ENCODE peak calls at places on chromosomes 4 and X, in seven cellular contexts. One of them, this sample, is unnamed.

GRCh38 chrX:15073313-15073712 is 196.6 kb downstream of the ASB9 start:
- DNase-seq in A172: no peak
- DNase-seq in GM04504: no peak
- DNase-seq in fibroblast of lung: no peak
- DNase-seq in RPMI7951: no peak
- DNase-seq in left ventricle myocardium inferior: no peak
- DNase-seq in activated naive CD8-positive, alpha-beta T cell treated with anti-CD3 and anti-CD28 coated beads, Interleukin-2, amount 10 ng/mL, durations not matched to agents 7 days and 5 days: no peak
- DNase-seq in this sample: no peak

GRCh38 chrX:34560180-34560579 is 96.9 kb downstream of the TMEM47 start:
- DNase-seq in A172: no peak
- DNase-seq in GM04504: no peak
- DNase-seq in fibroblast of lung: no peak
- DNase-seq in RPMI7951: no peak
- DNase-seq in left ventricle myocardium inferior: no peak
- DNase-seq in activated naive CD8-positive, alpha-beta T cell treated with anti-CD3 and anti-CD28 coated beads, Interleukin-2, amount 10 ng/mL, durations not matched to agents 7 days and 5 days: no peak
- DNase-seq in this sample: no peak

GRCh38 chr4:5887011-5887360 is 5.9 kb downstream of the CRMP1 start:
- DNase-seq in A172: no peak
- DNase-seq in GM04504: no peak
- DNase-seq in fibroblast of lung: no peak
- DNase-seq in RPMI7951: no peak
- DNase-seq in left ventricle myocardium inferior: no peak
- DNase-seq in activated naive CD8-positive, alpha-beta T cell treated with anti-CD3 and anti-CD28 coated beads, Interleukin-2, amount 10 ng/mL, durations not matched to agents 7 days and 5 days: no peak
- DNase-seq in this sample: no peak

GRCh38 chr4:76626686-76627465 is 191.8 kb downstream of the SHROOM3 start:
- DNase-seq in A172: no peak
- DNase-seq in GM04504: no peak
- DNase-seq in fibroblast of lung: peak
- DNase-seq in RPMI7951: peak
- DNase-seq in left ventricle myocardium inferior: no peak
- DNase-seq in activated naive CD8-positive, alpha-beta T cell treated with anti-CD3 and anti-CD28 coated beads, Interleukin-2, amount 10 ng/mL, durations not matched to agents 7 days and 5 days: no peak
- DNase-seq in this sample: no peak

GRCh38 chr4:45155081-45155777 is 428.9 kb upstream of the GNPDA2 start:
- DNase-seq in A172: no peak
- DNase-seq in GM04504: no peak
- DNase-seq in fibroblast of lung: peak
- DNase-seq in RPMI7951: no peak
- DNase-seq in left ventricle myocardium inferior: no peak
- DNase-seq in activated naive CD8-positive, alpha-beta T cell treated with anti-CD3 and anti-CD28 coated beads, Interleukin-2, amount 10 ng/mL, durations not matched to agents 7 days and 5 days: no peak
- DNase-seq in this sample: no peak

GRCh38 chrX:13658602-13659001 is 5.7 kb downstream of the TCEANC start:
- DNase-seq in A172: peak
- DNase-seq in GM04504: no peak
- DNase-seq in fibroblast of lung: peak
- DNase-seq in RPMI7951: peak
- DNase-seq in left ventricle myocardium inferior: no peak
- DNase-seq in activated naive CD8-positive, alpha-beta T cell treated with anti-CD3 and anti-CD28 coated beads, Interleukin-2, amount 10 ng/mL, durations not matched to agents 7 days and 5 days: no peak
- DNase-seq in this sample: peak

GRCh38 chr4:186719925-186720694 is 3.5 kb downstream of the FAT1 start:
- DNase-seq in A172: peak
- DNase-seq in GM04504: no peak
- DNase-seq in fibroblast of lung: peak
- DNase-seq in RPMI7951: peak
- DNase-seq in left ventricle myocardium inferior: no peak
- DNase-seq in activated naive CD8-positive, alpha-beta T cell treated with anti-CD3 and anti-CD28 coated beads, Interleukin-2, amount 10 ng/mL, durations not matched to agents 7 days and 5 days: no peak
- DNase-seq in this sample: peak

GRCh38 chrX:38878674-38879375 is 77.6 kb downstream of the MID1IP1 start:
- DNase-seq in A172: no peak
- DNase-seq in GM04504: no peak
- DNase-seq in fibroblast of lung: no peak
- DNase-seq in RPMI7951: no peak
- DNase-seq in left ventricle myocardium inferior: no peak
- DNase-seq in activated naive CD8-positive, alpha-beta T cell treated with anti-CD3 and anti-CD28 coated beads, Interleukin-2, amount 10 ng/mL, durations not matched to agents 7 days and 5 days: no peak
- DNase-seq in this sample: no peak

GRCh38 chrX:51825432-51825831 is 68.0 kb upstream of the MAGED1 start:
- DNase-seq in A172: no peak
- DNase-seq in GM04504: no peak
- DNase-seq in fibroblast of lung: peak
- DNase-seq in RPMI7951: no peak
- DNase-seq in left ventricle myocardium inferior: no peak
- DNase-seq in activated naive CD8-positive, alpha-beta T cell treated with anti-CD3 and anti-CD28 coated beads, Interleukin-2, amount 10 ng/mL, durations not matched to agents 7 days and 5 days: no peak
- DNase-seq in this sample: no peak

GRCh38 chrX:116462843-116463242 is at the start of gene CT83:
- DNase-seq in A172: no peak
- DNase-seq in GM04504: no peak
- DNase-seq in fibroblast of lung: no peak
- DNase-seq in RPMI7951: peak
- DNase-seq in left ventricle myocardium inferior: no peak
- DNase-seq in activated naive CD8-positive, alpha-beta T cell treated with anti-CD3 and anti-CD28 coated beads, Interleukin-2, amount 10 ng/mL, durations not matched to agents 7 days and 5 days: no peak
- DNase-seq in this sample: no peak

GRCh38 chr4:186887211-186887785 is 163.6 kb upstream of the FAT1 start:
- DNase-seq in A172: no peak
- DNase-seq in GM04504: no peak
- DNase-seq in fibroblast of lung: no peak
- DNase-seq in RPMI7951: no peak
- DNase-seq in left ventricle myocardium inferior: no peak
- DNase-seq in activated naive CD8-positive, alpha-beta T cell treated with anti-CD3 and anti-CD28 coated beads, Interleukin-2, amount 10 ng/mL, durations not matched to agents 7 days and 5 days: no peak
- DNase-seq in this sample: peak

GRCh38 chrX:56786889-56787733 is 58.1 kb downstream of the NBDY start:
- DNase-seq in A172: no peak
- DNase-seq in GM04504: no peak
- DNase-seq in fibroblast of lung: no peak
- DNase-seq in RPMI7951: no peak
- DNase-seq in left ventricle myocardium inferior: no peak
- DNase-seq in activated naive CD8-positive, alpha-beta T cell treated with anti-CD3 and anti-CD28 coated beads, Interleukin-2, amount 10 ng/mL, durations not matched to agents 7 days and 5 days: no peak
- DNase-seq in this sample: no peak

GRCh38 chrX:34521563-34521962 is 135.5 kb downstream of the TMEM47 start:
- DNase-seq in A172: peak
- DNase-seq in GM04504: peak
- DNase-seq in fibroblast of lung: peak
- DNase-seq in RPMI7951: no peak
- DNase-seq in left ventricle myocardium inferior: no peak
- DNase-seq in activated naive CD8-positive, alpha-beta T cell treated with anti-CD3 and anti-CD28 coated beads, Interleukin-2, amount 10 ng/mL, durations not matched to agents 7 days and 5 days: no peak
- DNase-seq in this sample: peak

GRCh38 chrX:153804100-153804595 is 9.7 kb downstream of the SSR4 start:
- DNase-seq in A172: no peak
- DNase-seq in GM04504: no peak
- DNase-seq in fibroblast of lung: no peak
- DNase-seq in RPMI7951: no peak
- DNase-seq in left ventricle myocardium inferior: no peak
- DNase-seq in activated naive CD8-positive, alpha-beta T cell treated with anti-CD3 and anti-CD28 coated beads, Interleukin-2, amount 10 ng/mL, durations not matched to agents 7 days and 5 days: no peak
- DNase-seq in this sample: no peak

GRCh38 chr4:36320130-36320902 is 38.9 kb downstream of the DTHD1 start:
- DNase-seq in A172: no peak
- DNase-seq in GM04504: no peak
- DNase-seq in fibroblast of lung: no peak
- DNase-seq in RPMI7951: no peak
- DNase-seq in left ventricle myocardium inferior: no peak
- DNase-seq in activated naive CD8-positive, alpha-beta T cell treated with anti-CD3 and anti-CD28 coated beads, Interleukin-2, amount 10 ng/mL, durations not matched to agents 7 days and 5 days: no peak
- DNase-seq in this sample: no peak

GRCh38 chr4:179095585-179096228 is 1653.5 kb upstream of the AGA start:
- DNase-seq in A172: peak
- DNase-seq in GM04504: no peak
- DNase-seq in fibroblast of lung: peak
- DNase-seq in RPMI7951: peak
- DNase-seq in left ventricle myocardium inferior: no peak
- DNase-seq in activated naive CD8-positive, alpha-beta T cell treated with anti-CD3 and anti-CD28 coated beads, Interleukin-2, amount 10 ng/mL, durations not matched to agents 7 days and 5 days: no peak
- DNase-seq in this sample: peak

GRCh38 chrX:131778269-131779218 is 234.7 kb downstream of the OR13H1 start:
- DNase-seq in A172: peak
- DNase-seq in GM04504: no peak
- DNase-seq in fibroblast of lung: no peak
- DNase-seq in RPMI7951: no peak
- DNase-seq in left ventricle myocardium inferior: no peak
- DNase-seq in activated naive CD8-positive, alpha-beta T cell treated with anti-CD3 and anti-CD28 coated beads, Interleukin-2, amount 10 ng/mL, durations not matched to agents 7 days and 5 days: no peak
- DNase-seq in this sample: no peak

GRCh38 chrX:110316351-110317078 is 1.4 kb downstream of the AMMECR1 start:
- DNase-seq in A172: no peak
- DNase-seq in GM04504: no peak
- DNase-seq in fibroblast of lung: no peak
- DNase-seq in RPMI7951: peak
- DNase-seq in left ventricle myocardium inferior: no peak
- DNase-seq in activated naive CD8-positive, alpha-beta T cell treated with anti-CD3 and anti-CD28 coated beads, Interleukin-2, amount 10 ng/mL, durations not matched to agents 7 days and 5 days: no peak
- DNase-seq in this sample: no peak

GRCh38 chr4:54961357-54961975 is 163.9 kb downstream of the KDR start:
- DNase-seq in A172: peak
- DNase-seq in GM04504: no peak
- DNase-seq in fibroblast of lung: peak
- DNase-seq in RPMI7951: peak
- DNase-seq in left ventricle myocardium inferior: no peak
- DNase-seq in activated naive CD8-positive, alpha-beta T cell treated with anti-CD3 and anti-CD28 coated beads, Interleukin-2, amount 10 ng/mL, durations not matched to agents 7 days and 5 days: no peak
- DNase-seq in this sample: no peak

GRCh38 chr4:143586080-143586479 is 72.6 kb downstream of the SMARCA5 start:
- DNase-seq in A172: peak
- DNase-seq in GM04504: no peak
- DNase-seq in fibroblast of lung: no peak
- DNase-seq in RPMI7951: no peak
- DNase-seq in left ventricle myocardium inferior: no peak
- DNase-seq in activated naive CD8-positive, alpha-beta T cell treated with anti-CD3 and anti-CD28 coated beads, Interleukin-2, amount 10 ng/mL, durations not matched to agents 7 days and 5 days: no peak
- DNase-seq in this sample: no peak

GRCh38 chrX:129529685-129530281 is 6.5 kb upstream of the SMARCA1 start:
- DNase-seq in A172: no peak
- DNase-seq in GM04504: no peak
- DNase-seq in fibroblast of lung: peak
- DNase-seq in RPMI7951: peak
- DNase-seq in left ventricle myocardium inferior: no peak
- DNase-seq in activated naive CD8-positive, alpha-beta T cell treated with anti-CD3 and anti-CD28 coated beads, Interleukin-2, amount 10 ng/mL, durations not matched to agents 7 days and 5 days: no peak
- DNase-seq in this sample: no peak

GRCh38 chr4:154467886-154468285 is 23.7 kb downstream of the DCHS2 start:
- DNase-seq in A172: peak
- DNase-seq in GM04504: no peak
- DNase-seq in fibroblast of lung: peak
- DNase-seq in RPMI7951: no peak
- DNase-seq in left ventricle myocardium inferior: no peak
- DNase-seq in activated naive CD8-positive, alpha-beta T cell treated with anti-CD3 and anti-CD28 coated beads, Interleukin-2, amount 10 ng/mL, durations not matched to agents 7 days and 5 days: no peak
- DNase-seq in this sample: no peak

GRCh38 chr4:176409627-176410026 is 89.9 kb downstream of the SPCS3 start:
- DNase-seq in A172: peak
- DNase-seq in GM04504: no peak
- DNase-seq in fibroblast of lung: no peak
- DNase-seq in RPMI7951: peak
- DNase-seq in left ventricle myocardium inferior: no peak
- DNase-seq in activated naive CD8-positive, alpha-beta T cell treated with anti-CD3 and anti-CD28 coated beads, Interleukin-2, amount 10 ng/mL, durations not matched to agents 7 days and 5 days: no peak
- DNase-seq in this sample: no peak

GRCh38 chrX:118523920-118524319 is 28.3 kb downstream of the DOCK11 start:
- DNase-seq in A172: no peak
- DNase-seq in GM04504: no peak
- DNase-seq in fibroblast of lung: no peak
- DNase-seq in RPMI7951: no peak
- DNase-seq in left ventricle myocardium inferior: no peak
- DNase-seq in activated naive CD8-positive, alpha-beta T cell treated with anti-CD3 and anti-CD28 coated beads, Interleukin-2, amount 10 ng/mL, durations not matched to agents 7 days and 5 days: no peak
- DNase-seq in this sample: no peak

GRCh38 chrX:40061871-40062524 is 35.8 kb downstream of the BCOR start:
- DNase-seq in A172: no peak
- DNase-seq in GM04504: no peak
- DNase-seq in fibroblast of lung: no peak
- DNase-seq in RPMI7951: no peak
- DNase-seq in left ventricle myocardium inferior: no peak
- DNase-seq in activated naive CD8-positive, alpha-beta T cell treated with anti-CD3 and anti-CD28 coated beads, Interleukin-2, amount 10 ng/mL, durations not matched to agents 7 days and 5 days: peak
- DNase-seq in this sample: no peak

GRCh38 chrX:13398073-13398823 is 78.4 kb upstream of the ATXN3L start:
- DNase-seq in A172: peak
- DNase-seq in GM04504: peak
- DNase-seq in fibroblast of lung: peak
- DNase-seq in RPMI7951: peak
- DNase-seq in left ventricle myocardium inferior: no peak
- DNase-seq in activated naive CD8-positive, alpha-beta T cell treated with anti-CD3 and anti-CD28 coated beads, Interleukin-2, amount 10 ng/mL, durations not matched to agents 7 days and 5 days: no peak
- DNase-seq in this sample: peak

GRCh38 chr4:40325406-40326019 is 9.6 kb upstream of the CHRNA9 start:
- DNase-seq in A172: peak
- DNase-seq in GM04504: no peak
- DNase-seq in fibroblast of lung: peak
- DNase-seq in RPMI7951: peak
- DNase-seq in left ventricle myocardium inferior: no peak
- DNase-seq in activated naive CD8-positive, alpha-beta T cell treated with anti-CD3 and anti-CD28 coated beads, Interleukin-2, amount 10 ng/mL, durations not matched to agents 7 days and 5 days: no peak
- DNase-seq in this sample: peak

GRCh38 chrX:104098151-104098808 is 14.0 kb upstream of the ZCCHC18 start:
- DNase-seq in A172: peak
- DNase-seq in GM04504: peak
- DNase-seq in fibroblast of lung: peak
- DNase-seq in RPMI7951: peak
- DNase-seq in left ventricle myocardium inferior: no peak
- DNase-seq in activated naive CD8-positive, alpha-beta T cell treated with anti-CD3 and anti-CD28 coated beads, Interleukin-2, amount 10 ng/mL, durations not matched to agents 7 days and 5 days: no peak
- DNase-seq in this sample: peak

GRCh38 chrX:11908371-11908770 is 150.3 kb downstream of the MSL3 start:
- DNase-seq in A172: peak
- DNase-seq in GM04504: no peak
- DNase-seq in fibroblast of lung: peak
- DNase-seq in RPMI7951: peak
- DNase-seq in left ventricle myocardium inferior: no peak
- DNase-seq in activated naive CD8-positive, alpha-beta T cell treated with anti-CD3 and anti-CD28 coated beads, Interleukin-2, amount 10 ng/mL, durations not matched to agents 7 days and 5 days: no peak
- DNase-seq in this sample: no peak

GRCh38 chr4:121791481-121791880 is 9.6 kb upstream of the EXOSC9 start:
- DNase-seq in A172: peak
- DNase-seq in GM04504: peak
- DNase-seq in fibroblast of lung: peak
- DNase-seq in RPMI7951: peak
- DNase-seq in left ventricle myocardium inferior: no peak
- DNase-seq in activated naive CD8-positive, alpha-beta T cell treated with anti-CD3 and anti-CD28 coated beads, Interleukin-2, amount 10 ng/mL, durations not matched to agents 7 days and 5 days: no peak
- DNase-seq in this sample: no peak